ENCODE peak calls at places on chromosomes 1 and 21, in nine cellular contexts. Z is naive thymus-derived CD4-positive, alpha-beta T cell; Q is right cardiac atrium; A is effector memory CD4-positive, alpha-beta T cell; N is psoas muscle; C is GM23248; U is cardiac muscle cell; E is fibroblast of lung; S is left ventricle myocardium inferior. G is an unnamed sample. For H3K4me1, H3K9me3 and H3K27me3, the result is how much of the 10 kb centered on the place peaks cover.

GRCh38 chr1:224539971-224540370 is 76.1 kb upstream of the CNIH3 start:
- DNase-seq in N (no peak), Z (no peak), Q (no peak), C (peak), A (no peak), U (no peak), S (no peak), E (peak), G (no peak)

GRCh38 chr1:19477284-19478240 is 7.8 kb downstream of the CAPZB start:
- DNase-seq in N (no peak), E (no peak), Z (no peak), Q (no peak), U (no peak), C (no peak), S (no peak), A (no peak), G (peak)

GRCh38 chr1:174131032-174131638 is 28.2 kb upstream of the RABGAP1L start:
- DNase-seq in E (no peak), Z (no peak), C (no peak), N (no peak), U (no peak), A (no peak), Q (peak), S (no peak), G (no peak)

GRCh38 chr1:209808059-209808494 is 2.1 kb upstream of the IRF6 start:
- DNase-seq in U (peak), Q (peak), E (peak), N (no peak), Z (no peak), A (no peak), S (peak), C (peak), G (peak)

GRCh38 chr1:24551910-24552571 is 3.8 kb upstream of the NCMAP start:
- DNase-seq in Q (no peak), C (peak), A (no peak), E (peak), U (peak), Z (no peak), N (no peak), S (no peak), G (no peak)

GRCh38 chr1:42334240-42335049 is 590 bp downstream of the FOXJ3 start:
- DNase-seq in N (peak), E (peak), S (peak), Q (peak), C (peak), A (peak), U (peak), Z (no peak), G (peak)

GRCh38 chr1:1964811-1965210 is 38.8 kb downstream of the CFAP74 start:
- DNase-seq in Q (no peak), A (no peak), E (no peak), U (no peak), Z (no peak), N (no peak), C (no peak), S (no peak), G (no peak)

GRCh38 chr1:145720878-145721671 is 1.8 kb downstream of the CD160 start:
- DNase-seq in N (peak), U (peak), A (peak), C (peak), E (peak), Z (peak), S (peak), Q (peak), G (peak)

GRCh38 chr1:180946537-180947507 is 34.1 kb downstream of the KIAA1614 start:
- DNase-seq in A (no peak), C (no peak), N (peak), Z (no peak), E (no peak), S (no peak), Q (no peak), U (no peak), G (no peak)

GRCh38 chr1:224178894-224179293 is 4.1 kb upstream of the DEGS1 start:
- DNase-seq in S (no peak), Q (no peak), N (no peak), C (no peak), U (no peak), Z (no peak), A (no peak), E (no peak), G (no peak)

GRCh38 chr1:85171721-85172120 is 29.1 kb downstream of the SYDE2 start:
- DNase-seq in N (no peak), Z (peak), A (no peak), Q (no peak), E (no peak), S (no peak), U (no peak), C (no peak), G (no peak)

GRCh38 chr1:55195523-55196233 is 19.5 kb downstream of the USP24 start:
- DNase-seq in U (no peak), C (peak), N (no peak), A (no peak), Z (no peak), Q (no peak), S (no peak), E (peak), G (no peak)

GRCh38 chr1:31932491-31933316 is 5.5 kb downstream of the PTP4A2 start:
- DNase-seq in Q (no peak), S (no peak), A (no peak), C (peak), N (no peak), Z (no peak), E (no peak), U (no peak), G (no peak)

GRCh38 chr21:44987301-44987885 is 47.6 kb downstream of the SLX9 start:
- DNase-seq in N (peak), E (no peak), C (no peak), U (no peak), Z (no peak), Q (peak), A (no peak), S (peak), G (no peak)

GRCh38 chr1:8374812-8375211 is 56.9 kb downstream of the SLC45A1 start:
- DNase-seq in U (no peak), Z (no peak), S (no peak), E (peak), C (peak), Q (no peak), N (no peak), A (no peak), G (no peak)

GRCh38 chr1:8378202-8378601 is 60.3 kb downstream of the SLC45A1 start:
- DNase-seq in Q (no peak), N (no peak), S (no peak), E (peak), C (no peak), Z (no peak), U (peak), A (no peak), G (no peak)

GRCh38 chr1:8374356-8374755 is 56.4 kb downstream of the SLC45A1 start:
- DNase-seq in C (no peak), N (no peak), A (no peak), S (no peak), U (no peak), Q (no peak), E (peak), Z (no peak), G (no peak)

GRCh38 chr1:8377382-8377928 is 59.5 kb downstream of the SLC45A1 start:
- DNase-seq in C (no peak), U (no peak), A (no peak), S (no peak), E (no peak), N (no peak), Z (no peak), Q (no peak), G (no peak)

GRCh38 chr1:8376358-8376840 is 58.5 kb downstream of the SLC45A1 start:
- DNase-seq in C (no peak), Z (no peak), U (no peak), Q (no peak), S (no peak), E (no peak), N (no peak), A (no peak), G (no peak)
- H3K4me1 ChIP-seq in C (under half), Z (under half), U (half or more), Q (half or more), S (half or more), E (under half), N (half or more), A (under half), G (half or more)

GRCh38 chr1:247146671-247147070 is 25.1 kb downstream of the ZNF124 start:
- DNase-seq in U (no peak), N (no peak), S (no peak), Q (no peak), C (no peak), Z (no peak), E (no peak), A (no peak), G (no peak)

GRCh38 chr1:247147781-247148180 is 24.0 kb downstream of the ZNF124 start:
- DNase-seq in N (no peak), U (no peak), S (no peak), Z (no peak), E (no peak), C (no peak), Q (no peak), A (no peak), G (no peak)

GRCh38 chr1:247145279-247145678 is 26.5 kb downstream of the ZNF124 start:
- DNase-seq in E (no peak), C (no peak), N (no peak), S (no peak), A (no peak), U (no peak), Q (no peak), Z (no peak), G (no peak)
- H3K9me3 ChIP-seq in E (under half), C (under half), N (half or more), S (half or more), A (half or more), U (under half), Q (under half), Z (under half), G (under half)

GRCh38 chr1:53378932-53379661 is 51.2 kb upstream of the LRP8 start:
- DNase-seq in S (no peak), E (no peak), Q (no peak), U (no peak), N (peak), C (no peak), A (no peak), Z (no peak), G (no peak)
- H3K27me3 ChIP-seq in S (half or more), E (under half), Q (under half), U (under half), N (under half), C (under half), A (under half), Z (under half), G (under half)

GRCh38 chr1:115184951-115185331 is 95.6 kb upstream of the TSPAN2 start:
- DNase-seq in C (peak), Q (peak), U (no peak), A (no peak), E (peak), Z (no peak), N (peak), S (peak), G (peak)

GRCh38 chr1:115184260-115184950 is 95.1 kb upstream of the TSPAN2 start:
- DNase-seq in C (peak), Z (no peak), U (peak), A (no peak), E (no peak), N (no peak), S (no peak), Q (no peak), G (no peak)

GRCh38 chr1:115188680-115189395 is 99.5 kb upstream of the TSPAN2 start:
- DNase-seq in S (no peak), A (no peak), N (no peak), Q (no peak), U (no peak), E (no peak), Z (no peak), C (no peak), G (no peak)

GRCh38 chr1:115185351-115185750 is 96.0 kb upstream of the TSPAN2 start:
- DNase-seq in U (no peak), N (no peak), C (no peak), A (no peak), S (no peak), Z (no peak), Q (no peak), E (no peak), G (no peak)

GRCh38 chr1:115186871-115187270 is 97.6 kb upstream of the TSPAN2 start:
- DNase-seq in Z (no peak), N (no peak), S (no peak), A (no peak), U (no peak), Q (no peak), E (no peak), C (no peak), G (no peak)
- H3K4me1 ChIP-seq in Z (under half), N (half or more), S (half or more), A (under half), U (under half), Q (under half), E (under half), C (half or more), G (half or more)

GRCh38 chr21:27761623-27762022 is 794.7 kb upstream of the ADAMTS5 start:
- DNase-seq in N (no peak), Z (no peak), Q (no peak), E (no peak), A (no peak), U (no peak), C (no peak), S (no peak), G (no peak)
- H3K9me3 ChIP-seq in N (under half), Z (under half), Q (under half), E (under half), A (under half), U (under half), C (under half), S (under half), G (under half)

DNA sequence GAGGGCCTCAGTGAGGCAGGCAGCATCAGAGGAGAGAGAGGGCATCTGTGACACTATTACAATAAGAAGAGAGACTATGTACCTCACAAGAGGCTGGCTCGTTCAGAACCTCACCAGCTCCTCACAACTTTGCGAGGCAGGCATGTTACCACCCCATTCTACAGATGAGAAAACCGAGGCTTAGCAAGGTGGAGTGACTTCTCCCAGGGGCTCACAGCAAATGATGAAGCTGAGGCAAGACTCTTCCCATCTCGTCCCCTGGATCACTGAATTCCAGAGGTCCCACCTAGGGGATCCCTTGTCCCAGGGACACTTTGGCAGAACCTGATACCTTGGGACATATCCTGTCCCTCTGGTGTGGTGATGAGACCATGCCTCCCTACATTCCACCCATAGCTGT is 64.4 kb downstream of the DISP3 start:
- DNase-seq in C (no peak), S (no peak), E (no peak), Q (no peak), N (no peak), Z (no peak), U (no peak), A (no peak), G (no peak)
- H3K27me3 ChIP-seq in C (under half), S (half or more), E (under half), Q (under half), N (under half), Z (under half), U (under half), A (under half), G (under half)

DNA sequence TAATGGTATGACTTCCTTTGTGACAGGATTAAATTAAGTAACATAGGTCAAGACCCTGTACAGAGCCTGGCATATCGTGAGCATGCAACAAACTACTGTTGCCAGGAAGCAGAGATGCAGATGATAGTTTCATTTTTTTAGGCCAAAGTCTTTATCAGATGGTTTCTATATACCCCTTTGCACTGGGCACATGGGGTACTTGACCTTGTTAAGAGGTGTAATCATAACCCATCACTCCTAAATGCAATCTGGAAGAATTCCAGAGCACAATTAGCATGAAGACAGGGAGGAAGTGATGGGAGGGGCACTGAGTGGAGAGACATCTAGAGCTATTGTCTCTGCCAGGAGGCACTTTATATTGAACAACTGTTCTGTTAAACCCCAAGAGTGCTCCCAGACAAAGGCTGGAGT is 22.1 kb downstream of the ZBTB17 start:
- DNase-seq in Z (no peak), N (no peak), U (peak), C (no peak), E (no peak), Q (no peak), A (no peak), S (no peak), G (no peak)
- H3K4me1 ChIP-seq in Z (half or more), N (half or more), U (half or more), C (half or more), E (half or more), Q (under half), A (under half), S (half or more), G (half or more)

GRCh38 chr21:9772348-9772672 is 749.1 kb upstream of the TPTE start:
- DNase-seq in C (no peak), Q (no peak), A (no peak), E (no peak), N (no peak), Z (no peak), S (no peak), U (no peak), G (no peak)

GRCh38 chr21:9763807-9764206 is 757.6 kb upstream of the TPTE start:
- DNase-seq in A (no peak), E (no peak), S (no peak), C (no peak), N (no peak), Z (no peak), U (no peak), Q (no peak), G (no peak)

GRCh38 chr21:9763306-9763705 is 758.1 kb upstream of the TPTE start:
- DNase-seq in U (no peak), S (no peak), C (no peak), Q (no peak), N (no peak), E (no peak), A (no peak), Z (no peak), G (no peak)

DNA sequence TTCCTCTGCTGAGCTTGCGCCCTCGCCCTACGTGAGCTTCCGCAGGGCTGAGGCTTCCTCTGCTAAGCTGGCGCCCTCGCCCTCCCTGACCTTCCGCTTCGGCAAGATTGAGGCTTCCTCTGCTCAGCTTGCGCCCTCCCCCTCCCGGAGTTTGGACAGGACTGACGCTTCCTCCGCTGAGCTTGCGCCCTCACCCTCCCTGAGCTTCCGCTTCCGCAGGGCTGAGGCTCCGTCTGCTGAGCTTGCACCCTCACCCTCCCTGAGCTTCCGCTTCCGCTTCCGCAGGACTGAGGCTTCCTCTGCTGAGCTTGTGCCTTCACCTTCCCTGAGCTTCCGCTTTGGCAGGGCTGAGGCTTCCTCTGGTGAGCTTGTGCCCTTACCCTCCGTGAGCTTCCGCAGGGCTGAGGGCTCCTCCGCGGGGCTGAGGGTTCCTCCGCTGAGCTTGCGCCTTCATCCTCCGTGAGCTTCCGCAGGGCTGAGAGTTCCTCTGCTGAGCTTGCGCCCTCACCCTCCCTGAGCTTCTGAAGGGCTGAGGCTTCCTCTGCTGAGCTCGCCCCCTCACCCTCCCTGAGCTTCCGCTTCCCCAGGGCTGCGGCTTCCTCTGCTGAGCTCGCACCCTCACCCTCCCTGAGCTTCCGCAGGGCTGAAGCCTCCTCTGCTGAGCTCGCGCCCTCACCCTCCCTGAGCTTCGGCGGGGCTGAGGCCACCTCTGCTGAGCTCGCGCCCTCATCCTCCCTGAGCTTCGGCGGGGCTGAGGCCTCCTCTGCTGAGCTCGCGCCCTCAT is 753.6 kb upstream of the TPTE start:
- DNase-seq in Z (no peak), Q (peak), E (no peak), S (no peak), C (no peak), N (no peak), A (no peak), U (no peak), G (no peak)
- H3K9me3 ChIP-seq in Z (under half), Q (under half), E (under half), S (half or more), C (under half), N (under half), A (under half), U (under half), G (under half)